ENCODE peak calls at places on chromosomes 4 and X, in ten cellular contexts. L is A673, E is ovary, A is RWPE2, B is heart left ventricle, X is pancreas, N is adrenal gland, K is lower lobe of right lung, W is body of pancreas, C is HCT116. G is an unnamed sample.
A peak's percentile ranks its signal among the peaks of the same experiment; 100 is the strongest.

GRCh38 chrX:69374569-69374968 is 129.6 kb upstream of the NALF2 start:
- DNase-seq in L (no peak), E (no peak), A (no peak), B (no peak), X (no peak), N (no peak), K (no peak), W (no peak), C (no peak), G (no peak)

GRCh38 chr4:185773419-185773818 is 38.6 kb downstream of the SORBS2 start:
- DNase-seq in L (no peak), E (no peak), A (no peak), B (peak; percentile 57), X (peak; percentile 67), N (peak; percentile 86), K (peak; percentile 67), W (peak; percentile 83), C (no peak), G (no peak)

GRCh38 chr4:56264861-56265260 is 122.4 kb downstream of the AASDH start:
- DNase-seq in L (no peak), E (no peak), A (no peak), B (no peak), X (no peak), N (no peak), K (no peak), W (no peak), C (no peak), G (no peak)

GRCh38 chrX:154458954-154459829 is 1.1 kb downstream of the PLXNA3 start:
- DNase-seq in L (peak; percentile 57), E (no peak), A (no peak), B (peak; percentile 32), X (no peak), N (peak; percentile 55), K (peak; percentile 55), W (no peak), C (no peak), G (no peak)

GRCh38 chrX:19007868-19008267 is 24.0 kb upstream of the PHKA2 start:
- DNase-seq in L (no peak), E (no peak), A (no peak), B (no peak), X (no peak), N (no peak), K (no peak), W (no peak), C (no peak), G (no peak)

GRCh38 chr4:155679343-155679742 is 12.7 kb downstream of the GUCY1A1 start:
- DNase-seq in L (no peak), E (no peak), A (no peak), B (peak; percentile 35), X (no peak), N (no peak), K (no peak), W (no peak), C (no peak), G (no peak)

GRCh38 chr4:106868381-106869035 is 167.6 kb downstream of the DKK2 start:
- DNase-seq in L (peak; percentile 73), E (no peak), A (no peak), B (no peak), X (no peak), N (no peak), K (no peak), W (no peak), C (peak; percentile 4), G (no peak)

GRCh38 chrX:19799319-19800182 is 87.8 kb downstream of the SH3KBP1 start:
- DNase-seq in L (no peak), E (no peak), A (no peak), B (no peak), X (no peak), N (no peak), K (no peak), W (no peak), C (no peak), G (no peak)

GRCh38 chr4:39279416-39279815 is 86.7 kb downstream of the RFC1 start:
- DNase-seq in L (no peak), E (no peak), A (no peak), B (no peak), X (no peak), N (no peak), K (no peak), W (no peak), C (no peak), G (no peak)

GRCh38 chr4:184168406-184169019 is 49.2 kb downstream of the ENPP6 start:
- DNase-seq in L (peak; percentile 61), E (peak; percentile 92), A (no peak), B (peak; percentile 78), X (peak; percentile 94), N (peak; percentile 77), K (peak; percentile 83), W (peak; percentile 78), C (peak; percentile 22), G (no peak)

GRCh38 chrX:64204252-64204651 is 1.3 kb downstream of the AMER1 start:
- DNase-seq in L (no peak), E (peak; percentile 76), A (no peak), B (peak; percentile 20), X (peak; percentile 66), N (peak; percentile 56), K (peak; percentile 45), W (peak; percentile 34), C (no peak), G (no peak)

GRCh38 chrX:5117816-5118215 is 1110.9 kb downstream of the NLGN4X start:
- DNase-seq in L (peak; percentile 65), E (no peak), A (no peak), B (no peak), X (no peak), N (no peak), K (no peak), W (no peak), C (no peak), G (no peak)

GRCh38 chr4:54439831-54440243 is 210.7 kb downstream of the PDGFRA start:
- DNase-seq in L (peak; percentile 23), E (no peak), A (no peak), B (peak; percentile 25), X (no peak), N (peak; percentile 38), K (peak; percentile 47), W (no peak), C (no peak), G (no peak)

GRCh38 chr4:3461515-3462291 is 1.4 kb upstream of the DOK7 start:
- DNase-seq in L (no peak), E (no peak), A (no peak), B (peak; percentile 81), X (peak; percentile 91), N (peak; percentile 80), K (peak; percentile 82), W (peak; percentile 96), C (no peak), G (no peak)

GRCh38 chrX:71606536-71607216 is 11.6 kb downstream of the CXCR3 start:
- DNase-seq in L (peak; percentile 53), E (no peak), A (no peak), B (no peak), X (no peak), N (no peak), K (no peak), W (no peak), C (no peak), G (no peak)

GRCh38 chr4:169620846-169621228 is 459 bp downstream of the CLCN3 start:
- DNase-seq in L (peak; percentile 39), E (no peak), A (no peak), B (peak; percentile 22), X (no peak), N (peak; percentile 43), K (no peak), W (peak; percentile 47), C (no peak), G (no peak)

GRCh38 chrX:152810403-152810802 is 20.2 kb downstream of the CETN2 start:
- DNase-seq in L (no peak), E (no peak), A (no peak), B (no peak), X (no peak), N (no peak), K (no peak), W (no peak), C (no peak), G (no peak)

GRCh38 chr4:123200417-123200945 is 196.1 kb upstream of the SPRY1 start:
- DNase-seq in L (no peak), E (no peak), A (no peak), B (no peak), X (no peak), N (no peak), K (no peak), W (no peak), C (no peak), G (no peak)

GRCh38 chr4:139083533-139084424 is 68.2 kb downstream of the NOCT start:
- DNase-seq in L (peak; percentile 97), E (peak; percentile 93), A (peak; percentile 94), B (peak; percentile 89), X (peak; percentile 91), N (peak; percentile 92), K (peak; percentile 95), W (peak; percentile 90), C (peak; percentile 86), G (no peak)
- TF ChIP-seq CTCF in L (peak; percentile 33), E (peak; percentile 28), A (no peak), B (peak; percentile 47), X (peak; percentile 18), N (peak; percentile 42), K (peak; percentile 55), W (peak; percentile 31), C (peak; percentile 9), G (peak; percentile 44)

GRCh38 chrX:49199315-49199595 is 738 bp downstream of the SYP start:
- DNase-seq in L (no peak), E (no peak), A (no peak), B (no peak), X (no peak), N (no peak), K (no peak), W (no peak), C (no peak), G (no peak)
- H3K4me3 ChIP-seq in L (peak overlapping the region; percentile 56), E (no peak overlapping the region), A (no peak overlapping the region), B (peak overlapping the region; percentile 49), X (no peak overlapping the region), N (no peak overlapping the region), K (no peak overlapping the region), W (no peak overlapping the region), C (no peak overlapping the region), G (no peak overlapping the region)

GRCh38 chr4:37591349-37591748 is 94.8 kb downstream of the RELL1 start:
- DNase-seq in L (no peak), E (no peak), A (no peak), B (no peak), X (no peak), N (no peak), K (no peak), W (no peak), C (no peak), G (no peak)
- H3K36me3 ChIP-seq in L (no peaks in the 10 kb centered on the region), E (no peaks in the 10 kb centered on the region), A (no peaks in the 10 kb centered on the region), B (no peaks in the 10 kb centered on the region), X (peaks cover 9% of the 10 kb centered on the region), N (no peaks in the 10 kb centered on the region), K (no peaks in the 10 kb centered on the region), W (peaks cover 15% of the 10 kb centered on the region), C (no peaks in the 10 kb centered on the region), G (no peaks in the 10 kb centered on the region)

DNA sequence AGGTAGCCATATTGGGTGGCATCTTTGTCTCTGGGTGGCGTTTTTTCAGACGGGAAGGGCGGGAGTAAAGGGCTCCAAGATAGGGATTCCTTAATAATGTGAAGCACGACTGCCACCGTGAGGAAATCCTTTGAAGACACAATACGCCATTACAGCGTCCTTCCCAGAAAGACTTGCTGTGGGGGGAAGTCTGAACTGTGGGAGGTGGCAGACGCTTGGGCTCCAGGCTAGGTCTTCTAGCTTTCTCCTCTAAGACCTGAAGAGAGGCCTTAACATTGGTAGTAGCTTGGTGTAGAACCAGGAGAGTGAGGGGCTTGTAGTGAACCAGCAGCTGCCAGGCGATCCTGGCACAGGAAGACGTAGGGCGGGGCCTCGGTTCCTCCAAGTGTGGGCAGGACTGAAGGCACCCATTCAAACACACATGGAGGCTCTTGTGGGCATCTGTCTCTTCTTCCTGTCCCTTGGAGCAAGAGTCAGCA is 197.3 kb downstream of the OR13H1 start:
- DNase-seq in L (no peak), E (peak; percentile 87), A (no peak), B (no peak), X (peak; percentile 78), N (peak; percentile 95), K (no peak), W (no peak), C (no peak), G (no peak)
- TF ChIP-seq CTCF in L (no peak), E (no peak), A (no peak), B (no peak), X (no peak), N (peak; percentile 72), K (no peak), W (no peak), C (no peak), G (no peak)